ENCODE peak calls at places on chromosomes 1 and 21, in eight cellular contexts. One of them, this sample, is unnamed.

GRCh38 chr21:34781508-34781907 is 112.7 kb downstream of the CLIC6 start:
- DNase-seq in sigmoid colon: no peak
- DNase-seq in activated B cell treated with CpG ODN at 0.5 μM for 24 hours: no peak
- DNase-seq in PC-3: no peak
- DNase-seq in type B pancreatic cell: no peak
- DNase-seq in foreskin fibroblast: no peak
- DNase-seq in mammary epithelial cell: no peak
- DNase-seq in MCF 10A: no peak
- DNase-seq in this sample: no peak

GRCh38 chr1:56948403-56949023 is 17.3 kb downstream of the C8B start:
- DNase-seq in sigmoid colon: no peak
- DNase-seq in type B pancreatic cell: no peak
- DNase-seq in mammary epithelial cell: no peak
- DNase-seq in foreskin fibroblast: peak; percentile 52
- DNase-seq in PC-3: no peak
- DNase-seq in activated B cell treated with CpG ODN at 0.5 μM for 24 hours: no peak
- DNase-seq in MCF 10A: no peak
- DNase-seq in this sample: peak; percentile 50

GRCh38 chr1:154747380-154747779 is 122.7 kb downstream of the KCNN3 start:
- DNase-seq in type B pancreatic cell: no peak
- DNase-seq in MCF 10A: no peak
- DNase-seq in activated B cell treated with CpG ODN at 0.5 μM for 24 hours: no peak
- DNase-seq in foreskin fibroblast: no peak
- DNase-seq in sigmoid colon: no peak
- DNase-seq in PC-3: no peak
- DNase-seq in mammary epithelial cell: no peak
- DNase-seq in this sample: no peak

GRCh38 chr1:23670709-23671108 is 20.9 kb upstream of the RPL11 start:
- DNase-seq in mammary epithelial cell: no peak
- DNase-seq in MCF 10A: no peak
- DNase-seq in activated B cell treated with CpG ODN at 0.5 μM for 24 hours: no peak
- DNase-seq in foreskin fibroblast: no peak
- DNase-seq in type B pancreatic cell: no peak
- DNase-seq in sigmoid colon: no peak
- DNase-seq in PC-3: no peak
- DNase-seq in this sample: no peak

GRCh38 chr21:44420416-44421205 is 34.7 kb upstream of the LRRC3 start:
- DNase-seq in sigmoid colon: peak; percentile 44
- DNase-seq in mammary epithelial cell: no peak
- DNase-seq in PC-3: no peak
- DNase-seq in type B pancreatic cell: peak; percentile 54
- DNase-seq in MCF 10A: no peak
- DNase-seq in foreskin fibroblast: no peak
- DNase-seq in activated B cell treated with CpG ODN at 0.5 μM for 24 hours: no peak
- DNase-seq in this sample: no peak

GRCh38 chr1:61083014-61083798 is 845 bp downstream of the NFIA start:
- DNase-seq in MCF 10A: peak; percentile 24
- DNase-seq in type B pancreatic cell: no peak
- DNase-seq in activated B cell treated with CpG ODN at 0.5 μM for 24 hours: peak; percentile 29
- DNase-seq in sigmoid colon: no peak
- DNase-seq in PC-3: peak; percentile 33
- DNase-seq in foreskin fibroblast: peak; percentile 70
- DNase-seq in mammary epithelial cell: peak; percentile 37
- DNase-seq in this sample: no peak

GRCh38 chr1:21537932-21538630 is 28.9 kb downstream of the ALPL start:
- DNase-seq in activated B cell treated with CpG ODN at 0.5 μM for 24 hours: no peak
- DNase-seq in foreskin fibroblast: peak; percentile 24
- DNase-seq in MCF 10A: no peak
- DNase-seq in type B pancreatic cell: no peak
- DNase-seq in sigmoid colon: no peak
- DNase-seq in mammary epithelial cell: no peak
- DNase-seq in PC-3: no peak
- DNase-seq in this sample: no peak

GRCh38 chr1:96660503-96660902 is 61.1 kb upstream of the PTBP2 start:
- DNase-seq in type B pancreatic cell: no peak
- DNase-seq in sigmoid colon: no peak
- DNase-seq in activated B cell treated with CpG ODN at 0.5 μM for 24 hours: no peak
- DNase-seq in mammary epithelial cell: peak; percentile 30
- DNase-seq in MCF 10A: no peak
- DNase-seq in PC-3: no peak
- DNase-seq in foreskin fibroblast: peak; percentile 82
- DNase-seq in this sample: peak; percentile 2

GRCh38 chr1:178025613-178026356 is 55.9 kb upstream of the SEC16B start:
- DNase-seq in foreskin fibroblast: no peak
- DNase-seq in activated B cell treated with CpG ODN at 0.5 μM for 24 hours: no peak
- DNase-seq in PC-3: no peak
- DNase-seq in mammary epithelial cell: no peak
- DNase-seq in type B pancreatic cell: no peak
- DNase-seq in MCF 10A: no peak
- DNase-seq in sigmoid colon: no peak
- DNase-seq in this sample: no peak

GRCh38 chr1:248872752-248873408 is 14.0 kb upstream of the ZNF692 start:
- DNase-seq in PC-3: peak; percentile 81
- DNase-seq in mammary epithelial cell: peak; percentile 72
- DNase-seq in foreskin fibroblast: peak; percentile 74
- DNase-seq in sigmoid colon: peak; percentile 86
- DNase-seq in type B pancreatic cell: peak; percentile 78
- DNase-seq in activated B cell treated with CpG ODN at 0.5 μM for 24 hours: no peak
- DNase-seq in MCF 10A: peak; percentile 89
- DNase-seq in this sample: peak; percentile 73

GRCh38 chr1:236812334-236813030 is 17.4 kb downstream of the MTR start:
- DNase-seq in foreskin fibroblast: no peak
- DNase-seq in PC-3: no peak
- DNase-seq in type B pancreatic cell: no peak
- DNase-seq in sigmoid colon: no peak
- DNase-seq in mammary epithelial cell: no peak
- DNase-seq in MCF 10A: no peak
- DNase-seq in activated B cell treated with CpG ODN at 0.5 μM for 24 hours: no peak
- DNase-seq in this sample: no peak

GRCh38 chr1:226429868-226430715 is 22.2 kb upstream of the PARP1 start:
- DNase-seq in activated B cell treated with CpG ODN at 0.5 μM for 24 hours: no peak
- DNase-seq in sigmoid colon: no peak
- DNase-seq in foreskin fibroblast: no peak
- DNase-seq in mammary epithelial cell: no peak
- DNase-seq in type B pancreatic cell: no peak
- DNase-seq in MCF 10A: no peak
- DNase-seq in PC-3: no peak
- DNase-seq in this sample: no peak

GRCh38 chr1:244862354-244862698 is 2.0 kb downstream of the HNRNPU start:
- DNase-seq in MCF 10A: peak; percentile 47
- DNase-seq in type B pancreatic cell: no peak
- DNase-seq in PC-3: no peak
- DNase-seq in mammary epithelial cell: peak; percentile 17
- DNase-seq in activated B cell treated with CpG ODN at 0.5 μM for 24 hours: no peak
- DNase-seq in sigmoid colon: no peak
- DNase-seq in foreskin fibroblast: no peak
- DNase-seq in this sample: no peak

GRCh38 chr1:203217139-203217621 is 12.3 kb downstream of the CHIT1 start:
- DNase-seq in sigmoid colon: no peak
- DNase-seq in activated B cell treated with CpG ODN at 0.5 μM for 24 hours: no peak
- DNase-seq in foreskin fibroblast: no peak
- DNase-seq in type B pancreatic cell: no peak
- DNase-seq in PC-3: peak; percentile 30
- DNase-seq in mammary epithelial cell: no peak
- DNase-seq in MCF 10A: no peak
- DNase-seq in this sample: no peak

GRCh38 chr1:8955367-8955766 is 9.7 kb downstream of the CA6 start:
- DNase-seq in type B pancreatic cell: no peak
- DNase-seq in mammary epithelial cell: no peak
- DNase-seq in activated B cell treated with CpG ODN at 0.5 μM for 24 hours: no peak
- DNase-seq in PC-3: no peak
- DNase-seq in sigmoid colon: no peak
- DNase-seq in foreskin fibroblast: no peak
- DNase-seq in MCF 10A: no peak
- DNase-seq in this sample: no peak

GRCh38 chr1:8956461-8957349 is 11.0 kb downstream of the CA6 start:
- DNase-seq in mammary epithelial cell: no peak
- DNase-seq in foreskin fibroblast: no peak
- DNase-seq in MCF 10A: no peak
- DNase-seq in sigmoid colon: no peak
- DNase-seq in PC-3: no peak
- DNase-seq in type B pancreatic cell: no peak
- DNase-seq in activated B cell treated with CpG ODN at 0.5 μM for 24 hours: no peak
- DNase-seq in this sample: no peak

GRCh38 chr1:8947127-8947691 is 1.5 kb downstream of the CA6 start:
- DNase-seq in activated B cell treated with CpG ODN at 0.5 μM for 24 hours: no peak
- DNase-seq in MCF 10A: no peak
- DNase-seq in PC-3: no peak
- DNase-seq in sigmoid colon: no peak
- DNase-seq in mammary epithelial cell: no peak
- DNase-seq in foreskin fibroblast: no peak
- DNase-seq in type B pancreatic cell: no peak
- DNase-seq in this sample: no peak

GRCh38 chr1:8950309-8950708 is 4.6 kb downstream of the CA6 start:
- DNase-seq in MCF 10A: no peak
- DNase-seq in mammary epithelial cell: no peak
- DNase-seq in sigmoid colon: no peak
- DNase-seq in foreskin fibroblast: no peak
- DNase-seq in activated B cell treated with CpG ODN at 0.5 μM for 24 hours: no peak
- DNase-seq in PC-3: no peak
- DNase-seq in type B pancreatic cell: no peak
- DNase-seq in this sample: no peak

GRCh38 chr1:8951246-8951645 is 5.6 kb downstream of the CA6 start:
- DNase-seq in mammary epithelial cell: no peak
- DNase-seq in sigmoid colon: no peak
- DNase-seq in activated B cell treated with CpG ODN at 0.5 μM for 24 hours: no peak
- DNase-seq in MCF 10A: no peak
- DNase-seq in PC-3: no peak
- DNase-seq in type B pancreatic cell: no peak
- DNase-seq in foreskin fibroblast: no peak
- DNase-seq in this sample: no peak
- TF ChIP-seq CTCF in mammary epithelial cell: no peak
- TF ChIP-seq CTCF in sigmoid colon: no peak
- TF ChIP-seq CTCF in activated B cell treated with CpG ODN at 0.5 μM for 24 hours: no peak
- TF ChIP-seq CTCF in MCF 10A: no peak
- TF ChIP-seq CTCF in PC-3: no peak
- TF ChIP-seq CTCF in type B pancreatic cell: no peak
- TF ChIP-seq CTCF in foreskin fibroblast: no peak
- TF ChIP-seq CTCF in this sample: no peak

DNA sequence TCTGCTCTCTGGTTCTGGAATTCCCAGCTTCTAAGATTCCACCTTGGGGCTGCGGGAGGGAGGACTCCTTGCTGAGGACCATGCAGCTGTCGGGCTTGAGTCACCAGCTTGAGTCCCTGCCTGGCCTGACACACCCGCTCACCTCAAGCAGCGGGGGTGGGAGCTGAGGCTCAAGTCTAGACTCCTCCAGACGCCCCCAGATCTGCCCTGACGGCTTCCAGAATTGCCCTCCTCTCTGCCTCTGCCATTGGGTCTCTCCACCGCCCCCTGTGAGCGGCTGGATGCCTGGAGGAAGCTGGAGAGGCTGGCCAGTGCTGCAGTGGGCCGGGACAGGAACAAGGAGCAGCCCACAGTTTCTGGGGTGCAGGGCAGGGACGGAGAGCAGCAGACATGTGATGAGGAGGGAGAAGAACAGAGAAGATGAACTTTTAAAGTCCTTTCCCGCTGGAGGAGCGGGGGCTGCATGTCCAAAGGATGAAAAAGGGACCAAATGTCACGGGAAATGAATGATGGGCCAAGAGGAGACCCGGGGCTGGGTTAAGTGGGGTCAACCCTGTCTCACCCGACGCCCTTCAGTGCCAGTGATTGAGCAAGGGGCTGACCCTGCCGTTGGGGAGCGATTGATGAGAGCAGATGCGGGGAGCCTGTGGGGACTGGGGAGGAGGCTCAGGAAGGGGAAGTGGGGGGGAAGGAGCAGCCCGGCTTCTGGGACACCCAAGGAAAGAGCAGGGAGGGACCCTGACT is 13.5 kb downstream of the CRABP2 start:
- DNase-seq in foreskin fibroblast: peak; percentile 49
- DNase-seq in sigmoid colon: no peak
- DNase-seq in MCF 10A: peak; percentile 69
- DNase-seq in mammary epithelial cell: peak; percentile 94
- DNase-seq in PC-3: peak; percentile 71
- DNase-seq in type B pancreatic cell: no peak
- DNase-seq in activated B cell treated with CpG ODN at 0.5 μM for 24 hours: no peak
- DNase-seq in this sample: no peak
- TF ChIP-seq CTCF in foreskin fibroblast: no peak
- TF ChIP-seq CTCF in sigmoid colon: no peak
- TF ChIP-seq CTCF in MCF 10A: no peak
- TF ChIP-seq CTCF in mammary epithelial cell: peak; percentile 22
- TF ChIP-seq CTCF in PC-3: no peak
- TF ChIP-seq CTCF in type B pancreatic cell: peak; percentile 34
- TF ChIP-seq CTCF in activated B cell treated with CpG ODN at 0.5 μM for 24 hours: no peak
- TF ChIP-seq CTCF in this sample: peak; percentile 34

GRCh38 chr1:224880593-224881307 is 48.7 kb upstream of the DNAH14 start:
- DNase-seq in MCF 10A: no peak
- DNase-seq in foreskin fibroblast: no peak
- DNase-seq in PC-3: no peak
- DNase-seq in type B pancreatic cell: no peak
- DNase-seq in activated B cell treated with CpG ODN at 0.5 μM for 24 hours: no peak
- DNase-seq in mammary epithelial cell: no peak
- DNase-seq in sigmoid colon: no peak
- DNase-seq in this sample: no peak

GRCh38 chr1:224874775-224875174 is 54.7 kb upstream of the DNAH14 start:
- DNase-seq in activated B cell treated with CpG ODN at 0.5 μM for 24 hours: no peak
- DNase-seq in PC-3: no peak
- DNase-seq in type B pancreatic cell: no peak
- DNase-seq in sigmoid colon: no peak
- DNase-seq in mammary epithelial cell: no peak
- DNase-seq in MCF 10A: no peak
- DNase-seq in foreskin fibroblast: no peak
- DNase-seq in this sample: no peak

GRCh38 chr1:224881762-224882211 is 47.7 kb upstream of the DNAH14 start:
- DNase-seq in sigmoid colon: no peak
- DNase-seq in activated B cell treated with CpG ODN at 0.5 μM for 24 hours: no peak
- DNase-seq in foreskin fibroblast: no peak
- DNase-seq in mammary epithelial cell: no peak
- DNase-seq in type B pancreatic cell: no peak
- DNase-seq in PC-3: no peak
- DNase-seq in MCF 10A: no peak
- DNase-seq in this sample: no peak

GRCh38 chr1:224882264-224882663 is 47.2 kb upstream of the DNAH14 start:
- DNase-seq in type B pancreatic cell: no peak
- DNase-seq in mammary epithelial cell: no peak
- DNase-seq in activated B cell treated with CpG ODN at 0.5 μM for 24 hours: no peak
- DNase-seq in PC-3: no peak
- DNase-seq in MCF 10A: no peak
- DNase-seq in foreskin fibroblast: no peak
- DNase-seq in sigmoid colon: no peak
- DNase-seq in this sample: no peak

DNA sequence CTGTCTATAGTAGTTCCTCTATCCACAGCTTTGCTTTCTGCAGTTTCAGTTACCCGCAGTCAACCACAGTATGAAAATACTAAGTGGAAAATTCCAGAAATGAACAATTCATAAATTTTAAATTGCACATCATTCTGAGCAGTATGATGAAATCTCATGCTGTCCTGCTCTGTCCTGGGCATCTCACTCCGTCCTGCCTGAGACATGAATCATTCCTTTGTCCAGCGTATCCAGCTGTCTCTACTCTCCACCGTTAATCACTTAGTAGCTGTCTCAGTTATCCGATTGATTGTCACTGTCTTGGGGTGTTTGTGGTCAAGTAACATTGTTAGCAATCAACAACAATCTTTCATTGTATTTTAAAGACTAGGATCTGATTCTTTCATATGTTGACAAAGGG is 50.1 kb upstream of the DNAH14 start:
- DNase-seq in mammary epithelial cell: peak; percentile 25
- DNase-seq in PC-3: no peak
- DNase-seq in sigmoid colon: no peak
- DNase-seq in MCF 10A: peak; percentile 68
- DNase-seq in type B pancreatic cell: no peak
- DNase-seq in activated B cell treated with CpG ODN at 0.5 μM for 24 hours: no peak
- DNase-seq in foreskin fibroblast: peak; percentile 69
- DNase-seq in this sample: peak; percentile 52
- TF ChIP-seq CTCF in mammary epithelial cell: no peak
- TF ChIP-seq CTCF in PC-3: no peak
- TF ChIP-seq CTCF in sigmoid colon: no peak
- TF ChIP-seq CTCF in MCF 10A: no peak
- TF ChIP-seq CTCF in type B pancreatic cell: no peak
- TF ChIP-seq CTCF in activated B cell treated with CpG ODN at 0.5 μM for 24 hours: no peak
- TF ChIP-seq CTCF in foreskin fibroblast: no peak
- TF ChIP-seq CTCF in this sample: no peak

GRCh38 chr1:207888647-207889046 is 22.3 kb downstream of the CD34 start:
- DNase-seq in sigmoid colon: peak; percentile 82
- DNase-seq in activated B cell treated with CpG ODN at 0.5 μM for 24 hours: no peak
- DNase-seq in PC-3: no peak
- DNase-seq in type B pancreatic cell: no peak
- DNase-seq in foreskin fibroblast: peak; percentile 54
- DNase-seq in mammary epithelial cell: peak; percentile 29
- DNase-seq in MCF 10A: peak; percentile 51
- DNase-seq in this sample: peak; percentile 60
- TF ChIP-seq CTCF in sigmoid colon: no peak
- TF ChIP-seq CTCF in activated B cell treated with CpG ODN at 0.5 μM for 24 hours: no peak
- TF ChIP-seq CTCF in PC-3: no peak
- TF ChIP-seq CTCF in type B pancreatic cell: peak; percentile 46
- TF ChIP-seq CTCF in foreskin fibroblast: peak; percentile 11
- TF ChIP-seq CTCF in mammary epithelial cell: no peak
- TF ChIP-seq CTCF in MCF 10A: peak; percentile 15
- TF ChIP-seq CTCF in this sample: peak; percentile 43

This sample was measured in HFFc6.